ENCODE peak calls at places on chromosomes 13 and 19, in nine cellular contexts. Z is esophagus muscularis mucosa, Y is ovary, D is tibial nerve, F is esophagus squamous epithelium, J is stomach, O is adrenal gland, R is uterus, I is body of pancreas. T is an unnamed sample.

GRCh38 chr19:35297922-35298321 is 6.0 kb downstream of the MAG start:
- DNase-seq in Z (no peak), Y (no peak), D (no peak), F (no peak), J (no peak), O (no peak), R (no peak), I (no peak), T (no peak)

GRCh38 chr13:95641291-95641811 is 3.2 kb downstream of the DZIP1 start:
- DNase-seq in Z (peak; percentile 80), Y (peak; percentile 11), D (no peak), F (no peak), J (no peak), O (no peak), R (peak; percentile 19), I (no peak), T (peak; percentile 76)

GRCh38 chr13:73060251-73061160 is 1.7 kb downstream of the KLF5 start:
- DNase-seq in Z (no peak), Y (no peak), D (no peak), F (no peak), J (no peak), O (no peak), R (peak; percentile 19), I (peak; percentile 42), T (no peak)

GRCh38 chr13:45333251-45333972 is 7.6 kb downstream of the TPT1 start:
- DNase-seq in Z (no peak), Y (no peak), D (no peak), F (no peak), J (no peak), O (no peak), R (no peak), I (no peak), T (no peak)

GRCh38 chr13:31310781-31311180 is 111.0 kb downstream of the B3GLCT start:
- DNase-seq in Z (no peak), Y (no peak), D (no peak), F (no peak), J (no peak), O (no peak), R (no peak), I (peak; percentile 19), T (no peak)

GRCh38 chr19:19485161-19485997 is 30.0 kb downstream of the TSSK6 start:
- DNase-seq in Z (no peak), Y (no peak), D (no peak), F (no peak), J (no peak), O (no peak), R (no peak), I (no peak), T (no peak)

GRCh38 chr13:49356224-49356623 is 87.6 kb downstream of the CAB39L start:
- DNase-seq in Z (no peak), Y (no peak), D (no peak), F (no peak), J (no peak), O (peak; percentile 23), R (no peak), I (no peak), T (no peak)

GRCh38 chr19:52992109-52993004 is 21.4 kb upstream of the ERVV-1 start:
- DNase-seq in Z (no peak), Y (peak; percentile 39), D (no peak), F (no peak), J (peak; percentile 27), O (peak; percentile 29), R (peak; percentile 40), I (peak; percentile 9), T (peak; percentile 74)

GRCh38 chr19:56272448-56272847 is at the start of gene EDDM13:
- DNase-seq in Z (no peak), Y (no peak), D (no peak), F (no peak), J (no peak), O (no peak), R (no peak), I (no peak), T (no peak)

GRCh38 chr13:51900471-51900870 is 38.7 kb downstream of the CCDC70 start:
- DNase-seq in Z (no peak), Y (no peak), D (no peak), F (no peak), J (no peak), O (no peak), R (no peak), I (no peak), T (no peak)
- H3K4me1 ChIP-seq in Z (no peaks in the 10 kb centered on the region), Y (no peaks in the 10 kb centered on the region), D (no peaks in the 10 kb centered on the region), F (no peaks in the 10 kb centered on the region), J (no peaks in the 10 kb centered on the region), O (no peaks in the 10 kb centered on the region), R (no peaks in the 10 kb centered on the region), I (no peaks in the 10 kb centered on the region), T (no peaks in the 10 kb centered on the region)

GRCh38 chr19:7635670-7636069 is 1.2 kb upstream of the STXBP2 start:
- DNase-seq in Z (no peak), Y (no peak), D (no peak), F (no peak), J (no peak), O (no peak), R (no peak), I (no peak), T (no peak)

GRCh38 chr19:7636317-7636690 is 606 bp upstream of the STXBP2 start:
- DNase-seq in Z (no peak), Y (no peak), D (no peak), F (no peak), J (no peak), O (no peak), R (no peak), I (no peak), T (no peak)

GRCh38 chr19:7637374-7638256 is 705 bp downstream of the STXBP2 start:
- DNase-seq in Z (no peak), Y (no peak), D (no peak), F (no peak), J (peak; percentile 73), O (no peak), R (no peak), I (peak; percentile 71), T (no peak)

GRCh38 chr19:7638802-7639465 is 2.0 kb downstream of the STXBP2 start:
- DNase-seq in Z (no peak), Y (no peak), D (no peak), F (no peak), J (no peak), O (no peak), R (no peak), I (no peak), T (no peak)

GRCh38 chr19:7636691-7637373 is at the start of gene STXBP2:
- DNase-seq in Z (no peak), Y (no peak), D (peak; percentile 37), F (peak; percentile 40), J (peak; percentile 93), O (peak; percentile 58), R (peak; percentile 34), I (peak; percentile 94), T (no peak)
- TF ChIP-seq POLR2A in Z (no peak), Y (no peak), D (no peak), F (no peak), J (no peak), O (no peak), R (no peak), I (peak; percentile 81), T (no peak)

GRCh38 chr13:46572758-46573384 is 19.9 kb downstream of the LRCH1 start:
- DNase-seq in Z (no peak), Y (no peak), D (no peak), F (no peak), J (no peak), O (no peak), R (no peak), I (no peak), T (no peak)
- H3K4me1 ChIP-seq in Z (peaks cover 80% of the 10 kb centered on the region), Y (peaks cover 14% of the 10 kb centered on the region), D (peaks cover 27% of the 10 kb centered on the region), F (peaks cover 49% of the 10 kb centered on the region), J (peaks cover 73% of the 10 kb centered on the region), O (peaks cover 23% of the 10 kb centered on the region), R (peaks cover 9% of the 10 kb centered on the region), I (peaks cover 31% of the 10 kb centered on the region), T (peaks cover 69% of the 10 kb centered on the region)

GRCh38 chr19:10335149-10336053 is 2.1 kb upstream of the RAVER1 start:
- DNase-seq in Z (no peak), Y (peak; percentile 21), D (no peak), F (no peak), J (no peak), O (no peak), R (no peak), I (no peak), T (no peak)

GRCh38 chr19:10332158-10332964 is 968 bp downstream of the RAVER1 start:
- DNase-seq in Z (no peak), Y (no peak), D (no peak), F (no peak), J (no peak), O (no peak), R (no peak), I (no peak), T (no peak)

GRCh38 chr19:10333758-10334339 is 520 bp upstream of the RAVER1 start:
- DNase-seq in Z (no peak), Y (no peak), D (no peak), F (no peak), J (no peak), O (no peak), R (no peak), I (peak; percentile 26), T (no peak)

GRCh38 chr19:10334340-10335148 is 1.2 kb upstream of the RAVER1 start:
- DNase-seq in Z (peak; percentile 98), Y (peak; percentile 94), D (peak; percentile 95), F (peak; percentile 43), J (peak; percentile 97), O (peak; percentile 96), R (peak; percentile 98), I (peak; percentile 98), T (peak; percentile 98)

GRCh38 chr19:10332965-10333757 is at the start of gene RAVER1:
- DNase-seq in Z (peak; percentile 99), Y (peak; percentile 98), D (peak; percentile 94), F (peak; percentile 77), J (peak; percentile 99), O (peak; percentile 98), R (peak; percentile 98), I (peak; percentile 98), T (peak; percentile 99)
- TF ChIP-seq POLR2A in Z (peak; percentile 14), Y (peak; percentile 81), D (peak; percentile 77), F (no peak), J (no peak), O (peak; percentile 85), R (peak; percentile 65), I (peak; percentile 87), T (peak; percentile 56)

DNA sequence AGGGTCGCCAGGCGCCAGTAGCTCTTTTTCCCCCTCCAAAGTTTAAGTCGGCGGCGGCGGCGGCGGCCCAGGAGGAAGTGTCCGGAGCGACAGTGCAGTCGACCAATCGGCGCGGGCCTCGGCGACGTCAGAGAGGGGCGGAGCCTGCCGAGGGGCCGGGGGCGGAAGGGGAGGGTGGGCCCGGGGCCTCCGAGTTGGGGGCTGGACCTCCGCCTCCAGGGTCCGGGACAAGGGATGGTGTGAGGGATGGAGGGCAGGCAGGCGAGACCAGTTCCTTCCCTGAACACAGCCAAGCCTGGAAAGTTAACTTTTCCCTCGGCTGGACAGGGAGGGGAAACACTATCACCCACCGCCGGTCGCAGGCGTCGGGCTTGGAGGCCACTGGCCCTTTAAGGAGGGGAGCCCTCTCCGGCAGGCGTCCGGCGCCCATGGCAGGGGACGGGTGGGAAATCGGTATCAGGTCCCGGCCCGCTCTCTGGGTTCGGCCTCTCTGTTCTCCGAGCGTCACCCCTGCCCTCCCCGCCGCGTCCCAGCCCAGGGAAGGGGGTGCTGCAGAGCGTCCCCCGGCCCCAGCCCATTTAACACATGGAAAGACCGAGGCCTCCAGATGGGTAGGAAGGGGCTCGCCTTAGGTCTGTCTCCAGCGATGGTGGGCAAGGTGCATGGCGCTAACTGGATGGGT is at the start of gene PRKD2:
- DNase-seq in Z (peak; percentile 97), Y (peak; percentile 92), D (peak; percentile 89), F (no peak), J (peak; percentile 93), O (peak; percentile 91), R (peak; percentile 93), I (peak; percentile 90), T (peak; percentile 96)
- H3K4me1 ChIP-seq in Z (peaks cover 57% of the 10 kb centered on the region), Y (peaks cover 5% of the 10 kb centered on the region), D (peaks cover 19% of the 10 kb centered on the region), F (peaks cover 71% of the 10 kb centered on the region), J (peaks cover 53% of the 10 kb centered on the region), O (peaks cover 25% of the 10 kb centered on the region), R (peaks cover 8% of the 10 kb centered on the region), I (peaks cover 39% of the 10 kb centered on the region), T (peaks cover 28% of the 10 kb centered on the region)

T was measured in sigmoid colon.